ENCODE peak calls at places on chromosomes 13 and 19, in six cellular contexts. One of them, this sample, is unnamed.
A peak's percentile ranks its signal among the peaks of the same experiment; 100 is the strongest.

GRCh38 chr13:76830805-76831204 is 55.4 kb downstream of the KCTD12 start:
- DNase-seq in lower leg skin: no peak
- DNase-seq in posterior cingulate gyrus: no peak
- DNase-seq in fibroblast of lung: no peak
- DNase-seq in Calu3: no peak
- DNase-seq in AG08395: no peak
- DNase-seq in this sample: no peak

GRCh38 chr13:106464076-106464475 is 71.4 kb downstream of the EFNB2 start:
- DNase-seq in lower leg skin: no peak
- DNase-seq in posterior cingulate gyrus: no peak
- DNase-seq in fibroblast of lung: peak; percentile 47
- DNase-seq in Calu3: no peak
- DNase-seq in AG08395: no peak
- DNase-seq in this sample: no peak

GRCh38 chr19:49437231-49437630 is 4.1 kb downstream of the SLC17A7 start:
- DNase-seq in lower leg skin: no peak
- DNase-seq in posterior cingulate gyrus: peak; percentile 69
- DNase-seq in fibroblast of lung: no peak
- DNase-seq in Calu3: no peak
- DNase-seq in AG08395: no peak
- DNase-seq in this sample: no peak

GRCh38 chr19:33662391-33662790 is 40.6 kb downstream of the CHST8 start:
- DNase-seq in lower leg skin: no peak
- DNase-seq in posterior cingulate gyrus: no peak
- DNase-seq in fibroblast of lung: no peak
- DNase-seq in Calu3: no peak
- DNase-seq in AG08395: no peak
- DNase-seq in this sample: no peak

GRCh38 chr13:75407998-75408397 is 74.0 kb downstream of the TBC1D4 start:
- DNase-seq in lower leg skin: no peak
- DNase-seq in posterior cingulate gyrus: no peak
- DNase-seq in fibroblast of lung: no peak
- DNase-seq in Calu3: no peak
- DNase-seq in AG08395: no peak
- DNase-seq in this sample: no peak

GRCh38 chr13:38656699-38657098 is 30.2 kb upstream of the FREM2 start:
- DNase-seq in lower leg skin: no peak
- DNase-seq in posterior cingulate gyrus: no peak
- DNase-seq in fibroblast of lung: no peak
- DNase-seq in Calu3: peak; percentile 13
- DNase-seq in AG08395: no peak
- DNase-seq in this sample: no peak

GRCh38 chr19:41928754-41929535 is 696 bp upstream of the ERFL start:
- DNase-seq in lower leg skin: no peak
- DNase-seq in posterior cingulate gyrus: no peak
- DNase-seq in fibroblast of lung: no peak
- DNase-seq in Calu3: no peak
- DNase-seq in AG08395: no peak
- DNase-seq in this sample: no peak

GRCh38 chr19:5592531-5592930 is 24.8 kb upstream of the TINCR start:
- DNase-seq in lower leg skin: no peak
- DNase-seq in posterior cingulate gyrus: no peak
- DNase-seq in fibroblast of lung: no peak
- DNase-seq in Calu3: no peak
- DNase-seq in AG08395: no peak
- DNase-seq in this sample: no peak

GRCh38 chr19:56094449-56094848 is 26.6 kb downstream of the ZNF787 start:
- DNase-seq in lower leg skin: no peak
- DNase-seq in posterior cingulate gyrus: no peak
- DNase-seq in fibroblast of lung: no peak
- DNase-seq in Calu3: no peak
- DNase-seq in AG08395: no peak
- DNase-seq in this sample: no peak

GRCh38 chr19:56840452-56841193 is at the start of the genes PEG3 and ZIM2:
- DNase-seq in lower leg skin: no peak
- DNase-seq in posterior cingulate gyrus: peak; percentile 88
- DNase-seq in fibroblast of lung: peak; percentile 12
- DNase-seq in Calu3: no peak
- DNase-seq in AG08395: no peak
- DNase-seq in this sample: no peak

GRCh38 chr13:43245374-43245964 is 222.1 kb downstream of the DNAJC15 start:
- DNase-seq in lower leg skin: no peak
- DNase-seq in posterior cingulate gyrus: no peak
- DNase-seq in fibroblast of lung: peak; percentile 91
- DNase-seq in Calu3: no peak
- DNase-seq in AG08395: peak; percentile 85
- DNase-seq in this sample: peak; percentile 37

GRCh38 chr13:97490702-97491307 is 56.8 kb downstream of the RAP2A start:
- DNase-seq in lower leg skin: no peak
- DNase-seq in posterior cingulate gyrus: no peak
- DNase-seq in fibroblast of lung: no peak
- DNase-seq in Calu3: no peak
- DNase-seq in AG08395: no peak
- DNase-seq in this sample: no peak

GRCh38 chr13:52850396-52851152 is 2.1 kb upstream of the PCDH8 start:
- DNase-seq in lower leg skin: peak; percentile 23
- DNase-seq in posterior cingulate gyrus: peak; percentile 37
- DNase-seq in fibroblast of lung: peak; percentile 48
- DNase-seq in Calu3: peak; percentile 73
- DNase-seq in AG08395: peak; percentile 78
- DNase-seq in this sample: no peak